ENCODE peak calls at places on chromosome 19, in six cellular contexts. V is WTC11, F is H1, W is K562, H is GM12878, B is HepG2. X is an unnamed sample.

GRCh38 chr19:14401468-14401867 is 17.7 kb downstream of the DDX39A start:
- DNase-seq in H (no peak), W (peak), V (no peak), B (no peak), F (no peak), X (no peak)

GRCh38 chr19:6524326-6524725 is 6.5 kb upstream of the TNFSF9 start:
- DNase-seq in V (no peak), W (no peak), B (no peak), H (no peak), F (no peak), X (no peak)

GRCh38 chr19:5567360-5567970 is at the start of gene TINCR:
- DNase-seq in V (peak), B (no peak), H (no peak), W (no peak), F (no peak), X (peak)

GRCh38 chr19:2059422-2060201 is 8.6 kb upstream of the MKNK2 start:
- DNase-seq in H (no peak), W (no peak), V (no peak), B (peak), F (no peak), X (no peak)

GRCh38 chr19:56091066-56091490 is 30.0 kb downstream of the ZNF787 start:
- DNase-seq in B (no peak), W (no peak), V (no peak), H (no peak), F (no peak), X (no peak)

GRCh38 chr19:5314012-5314906 is 26.4 kb downstream of the PTPRS start:
- DNase-seq in H (no peak), V (no peak), W (peak), F (no peak), B (peak), X (no peak)

GRCh38 chr19:36060430-36060829 is 5.7 kb downstream of the WDR62 start:
- DNase-seq in W (peak), B (no peak), V (peak), H (no peak), F (no peak), X (peak)

GRCh38 chr19:29232315-29232852 is 19.4 kb upstream of the UQCRFS1 start:
- DNase-seq in V (no peak), H (no peak), W (no peak), F (no peak), B (no peak), X (no peak)

GRCh38 chr19:51531349-51532315 is at the start of gene SIGLEC6:
- DNase-seq in B (no peak), W (no peak), F (no peak), V (peak), H (peak), X (peak)

GRCh38 chr19:2887391-2887914 is 13.3 kb upstream of the ZNF57 start:
- DNase-seq in H (no peak), F (no peak), W (peak), B (peak), V (no peak), X (peak)

GRCh38 chr19:52095172-52096014 is at the start of gene ZNF841:
- DNase-seq in V (peak), F (peak), B (peak), W (peak), H (peak), X (peak)

GRCh38 chr19:43444531-43445340 is 20.7 kb downstream of the LYPD3 start:
- DNase-seq in B (no peak), W (no peak), H (no peak), V (no peak), F (no peak), X (no peak)

GRCh38 chr19:56333506-56333905 is 18.9 kb upstream of the ZSCAN5A start:
- DNase-seq in H (no peak), V (peak), B (peak), W (peak), F (no peak), X (peak)

GRCh38 chr19:8320564-8321066 is 560 bp downstream of the NDUFA7 start:
- DNase-seq in F (no peak), V (no peak), B (peak), W (no peak), H (no peak), X (peak)

GRCh38 chr19:14432817-14433453 is at the start of gene PKN1:
- DNase-seq in F (no peak), W (peak), B (no peak), V (peak), H (no peak), X (peak)

GRCh38 chr19:30824809-30825208 is 452.6 kb downstream of the ZNF536 start:
- DNase-seq in B (no peak), H (no peak), F (no peak), V (no peak), W (no peak), X (no peak)

GRCh38 chr19:4144666-4145261 is 8.7 kb upstream of the CREB3L3 start:
- DNase-seq in F (no peak), H (no peak), V (no peak), W (peak), B (no peak), X (no peak)

GRCh38 chr19:6791237-6791636 is 18.7 kb downstream of the VAV1 start:
- DNase-seq in B (no peak), W (no peak), H (no peak), V (no peak), F (no peak), X (no peak)

GRCh38 chr19:13099073-13099999 is 3.3 kb downstream of the LYL1 start:
- DNase-seq in F (no peak), H (no peak), V (peak), B (no peak), W (peak), X (peak)

GRCh38 chr19:38141108-38141507 is 82.9 kb downstream of the DPF1 start:
- DNase-seq in W (no peak), H (no peak), V (no peak), B (no peak), F (no peak), X (no peak)

GRCh38 chr19:35562336-35562735 is 1.1 kb downstream of the ATP4A start:
- DNase-seq in V (no peak), H (no peak), W (no peak), F (no peak), B (no peak), X (no peak)

GRCh38 chr19:10872551-10873107 is 1.3 kb downstream of the CARM1 start:
- DNase-seq in H (no peak), B (no peak), W (no peak), F (no peak), V (no peak), X (no peak)
- TF ChIP-seq CREB1 in H (no peak), B (no peak), W (no peak), F (no peak), V (no peak), X (no peak)

DNA sequence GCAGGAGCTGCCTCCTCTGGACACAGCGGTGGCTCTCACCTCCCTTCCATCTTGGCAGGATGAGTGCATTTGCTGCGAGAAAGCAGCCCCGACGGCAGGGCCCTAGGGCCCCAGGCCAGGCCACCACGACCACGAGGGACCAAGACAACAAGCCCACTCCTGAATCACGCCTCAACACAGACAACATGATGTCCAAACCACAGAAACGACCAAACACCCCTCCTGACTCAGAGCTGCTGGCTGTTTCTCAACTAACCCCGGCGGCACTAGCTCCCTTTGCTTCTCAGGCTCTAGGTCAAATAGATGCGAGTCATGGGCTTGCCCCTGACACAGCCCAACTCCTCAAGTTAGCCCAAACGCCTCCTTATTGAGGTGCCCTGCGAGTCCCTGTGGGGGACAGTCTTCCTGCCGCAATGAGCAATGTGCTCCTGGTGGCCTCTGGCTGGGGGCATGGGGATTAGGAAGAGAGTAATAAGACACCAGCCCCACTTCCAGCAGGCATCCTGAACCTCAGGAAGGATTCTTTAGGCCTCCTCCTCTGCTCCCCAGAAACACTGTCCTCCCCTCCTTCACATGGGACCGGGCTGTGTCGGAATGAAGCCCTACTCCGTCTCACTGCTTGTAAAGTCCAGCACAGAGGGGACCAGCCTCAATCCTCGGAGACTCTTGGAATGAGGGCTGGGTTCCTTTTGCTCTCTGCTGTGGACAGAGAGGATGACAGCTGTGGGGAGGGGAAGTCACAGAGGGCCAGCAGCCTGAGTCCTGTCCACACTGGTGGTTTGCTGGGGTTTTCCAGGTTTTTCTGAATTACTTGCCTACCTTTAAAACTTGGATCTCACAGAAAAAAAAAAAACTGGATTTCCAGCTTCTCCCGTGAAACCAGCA is 6.9 kb upstream of the ATF5 start:
- DNase-seq in F (no peak), V (no peak), H (no peak), W (no peak), B (no peak), X (no peak)
- TF ChIP-seq CREB1 in F (no peak), V (no peak), H (no peak), W (no peak), B (no peak), X (no peak)

GRCh38 chr19:648904-649733 is 9.4 kb downstream of the FGF22 start:
- DNase-seq in B (no peak), V (no peak), H (no peak), W (no peak), F (no peak), X (no peak)

GRCh38 chr19:651114-651818 is 11.6 kb downstream of the FGF22 start:
- DNase-seq in F (no peak), B (no peak), H (no peak), V (no peak), W (no peak), X (no peak)

GRCh38 chr19:648305-648704 is 8.6 kb downstream of the FGF22 start:
- DNase-seq in B (no peak), V (no peak), H (no peak), W (no peak), F (no peak), X (no peak)

GRCh38 chr19:651991-652390 is 11.0 kb downstream of the RNF126 start:
- DNase-seq in F (no peak), W (no peak), B (no peak), H (no peak), V (no peak), X (no peak)

DNA sequence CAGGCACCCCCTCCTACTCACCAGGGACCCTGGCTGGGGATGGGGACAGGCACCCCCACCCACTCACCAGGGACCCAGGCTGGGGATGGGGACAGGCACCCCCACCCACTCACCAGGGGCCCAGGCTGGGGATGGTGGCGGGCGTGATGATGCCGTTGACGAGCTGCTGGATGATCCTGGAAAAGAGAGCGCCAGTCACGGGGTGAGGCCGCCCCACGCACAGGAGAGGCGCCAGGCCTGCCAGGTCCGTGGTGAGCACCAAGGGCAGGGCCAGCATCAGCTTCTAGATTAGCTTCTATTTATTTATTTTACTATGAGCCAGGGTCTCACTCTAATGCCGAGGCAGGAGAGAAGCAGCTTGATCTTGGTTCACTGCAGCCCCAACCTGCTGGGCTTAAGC is 10.4 kb downstream of the FGF22 start:
- DNase-seq in W (no peak), B (no peak), F (no peak), H (no peak), V (no peak), X (no peak)
- TF ChIP-seq CREB1 in W (no peak), B (no peak), F (no peak), H (no peak), V (no peak), X (no peak)

GRCh38 chr19:46976845-46977320 is 42.8 kb upstream of the NPAS1 start:
- DNase-seq in B (no peak), V (peak), W (peak), F (no peak), H (no peak), X (peak)

GRCh38 chr19:46977548-46977947 is 42.1 kb upstream of the NPAS1 start:
- DNase-seq in H (no peak), B (no peak), F (no peak), W (no peak), V (no peak), X (no peak)

GRCh38 chr19:46975011-46975917 is 44.4 kb upstream of the NPAS1 start:
- DNase-seq in H (no peak), B (no peak), F (no peak), V (no peak), W (no peak), X (no peak)

GRCh38 chr19:46974181-46974580 is 45.5 kb upstream of the NPAS1 start:
- DNase-seq in H (no peak), F (no peak), V (no peak), B (no peak), W (no peak), X (no peak)

GRCh38 chr19:46975918-46976782 is 43.5 kb upstream of the NPAS1 start:
- DNase-seq in H (no peak), B (peak), V (peak), W (no peak), F (peak), X (peak)
- TF ChIP-seq CREB1 in H (no peak), B (no peak), V (no peak), W (no peak), F (no peak), X (no peak)